ENCODE peak calls at places on chromosomes 4 and X, in nine cellular contexts. T, K, I, V, J, U, Z, P and Q are unnamed samples.

GRCh38 chr4:148557793-148558192 is 115.6 kb upstream of the NR3C2 start:
- DNase-seq in T (no peak), J (no peak), U (no peak), P (no peak), Z (no peak), V (no peak), K (no peak), I (no peak), Q (peak)

GRCh38 chr4:16443504-16444088 is 217.3 kb upstream of the TAPT1 start:
- DNase-seq in P (no peak), T (peak), U (no peak), K (no peak), J (no peak), I (peak), Z (peak), V (no peak), Q (no peak)

GRCh38 chr4:47913858-47914218 is 545 bp downstream of the NFXL1 start:
- DNase-seq in P (no peak), K (peak), Z (peak), T (no peak), V (peak), J (peak), I (no peak), U (peak), Q (peak)

GRCh38 chrX:40313269-40313668 is 215.5 kb upstream of the BCOR start:
- DNase-seq in U (no peak), I (no peak), K (no peak), J (no peak), P (no peak), V (no peak), T (no peak), Z (no peak), Q (no peak)

GRCh38 chr4:115171220-115171619 is 57.8 kb upstream of the NDST4 start:
- DNase-seq in V (no peak), P (no peak), U (no peak), J (no peak), Z (no peak), I (no peak), T (no peak), K (no peak), Q (no peak)

GRCh38 chrX:64394874-64395567 is at the start of gene MTMR8:
- DNase-seq in U (peak), K (peak), J (peak), I (peak), T (peak), V (peak), Z (peak), P (peak), Q (peak)

GRCh38 chr4:153494562-153494961 is 28.4 kb downstream of the TMEM131L start:
- DNase-seq in Z (no peak), P (no peak), U (no peak), J (no peak), V (no peak), I (no peak), T (no peak), K (no peak), Q (no peak)

GRCh38 chrX:68079961-68080360 is 353.3 kb downstream of the OPHN1 start:
- DNase-seq in K (no peak), P (no peak), T (no peak), V (no peak), Z (no peak), I (no peak), U (no peak), J (no peak), Q (no peak)

GRCh38 chr4:33161202-33161601 is 2441.0 kb downstream of the PCDH7 start:
- DNase-seq in J (no peak), T (no peak), V (no peak), U (no peak), K (no peak), I (no peak), P (no peak), Z (no peak), Q (no peak)

GRCh38 chr4:152485726-152486276 is 50.1 kb downstream of the FBXW7 start:
- DNase-seq in K (no peak), P (no peak), Z (peak), I (no peak), U (no peak), J (no peak), T (peak), V (no peak), Q (no peak)

GRCh38 chrX:118724775-118725174 is 2.6 kb upstream of the IL13RA1 start:
- DNase-seq in T (peak), Z (peak), K (no peak), J (no peak), V (no peak), I (no peak), U (no peak), P (peak), Q (no peak)

GRCh38 chr4:5720157-5720850 is 9.3 kb downstream of the EVC start:
- DNase-seq in K (no peak), T (no peak), P (no peak), U (no peak), I (no peak), Z (no peak), J (no peak), V (no peak), Q (no peak)

GRCh38 chr4:76781698-76782595 is 116.0 kb downstream of the SOWAHB start:
- DNase-seq in V (no peak), I (no peak), P (peak), Z (peak), K (no peak), U (no peak), J (no peak), T (peak), Q (no peak)

GRCh38 chr4:114481856-114482255 is 116.8 kb upstream of the UGT8 start:
- DNase-seq in U (no peak), Z (no peak), V (no peak), I (no peak), P (no peak), T (no peak), J (no peak), K (no peak), Q (no peak)

GRCh38 chr4:119118397-119118796 is 17.2 kb upstream of the MYOZ2 start:
- DNase-seq in Z (no peak), U (no peak), T (no peak), P (no peak), J (no peak), I (peak), K (no peak), V (no peak), Q (no peak)

GRCh38 chr4:156516698-156517097 is 454.9 kb downstream of the PDGFC start:
- DNase-seq in I (no peak), P (no peak), K (no peak), J (no peak), V (no peak), U (no peak), T (no peak), Z (no peak), Q (no peak)

GRCh38 chr4:38785041-38785790 is 2.4 kb upstream of the TLR10 start:
- DNase-seq in J (no peak), P (no peak), K (no peak), U (no peak), T (no peak), I (no peak), V (no peak), Z (no peak), Q (no peak)

DNA sequence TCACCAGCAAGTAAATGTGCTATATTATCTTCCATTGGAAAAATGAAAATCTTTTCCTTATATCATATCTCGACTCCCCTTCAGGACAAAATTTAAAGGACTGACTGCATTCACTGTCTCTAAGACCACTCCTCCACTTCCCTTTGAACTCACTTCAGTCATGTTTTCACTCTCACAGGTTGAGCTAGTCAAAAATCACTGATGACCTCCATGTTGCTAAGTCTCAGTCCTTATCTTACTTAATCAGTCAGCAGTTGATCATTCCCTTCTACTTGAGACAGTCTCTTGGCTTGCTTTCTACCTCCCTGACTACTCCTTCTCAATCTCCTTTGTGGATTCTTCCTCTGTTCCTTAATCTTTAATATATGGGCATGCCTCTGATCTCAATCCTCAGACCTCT is 117.0 kb upstream of the LSM6 start:
- DNase-seq in U (no peak), J (no peak), P (no peak), V (no peak), K (no peak), T (no peak), Z (no peak), I (no peak), Q (no peak)
- H3K4me3 ChIP-seq in U (no peak), J (no peak), P (no peak), V (no peak), K (no peak), T (no peak), Z (no peak), I (no peak), Q (no peak)

GRCh38 chrX:130163350-130163851 is 2.2 kb downstream of the AIFM1 start:
- DNase-seq in T (no peak), U (no peak), Z (no peak), J (no peak), P (no peak), V (no peak), K (no peak), I (no peak), Q (no peak)
- H3K27ac ChIP-seq in T (no peak), U (no peak), Z (no peak), J (no peak), P (no peak), V (no peak), K (no peak), I (no peak), Q (no peak)

DNA sequence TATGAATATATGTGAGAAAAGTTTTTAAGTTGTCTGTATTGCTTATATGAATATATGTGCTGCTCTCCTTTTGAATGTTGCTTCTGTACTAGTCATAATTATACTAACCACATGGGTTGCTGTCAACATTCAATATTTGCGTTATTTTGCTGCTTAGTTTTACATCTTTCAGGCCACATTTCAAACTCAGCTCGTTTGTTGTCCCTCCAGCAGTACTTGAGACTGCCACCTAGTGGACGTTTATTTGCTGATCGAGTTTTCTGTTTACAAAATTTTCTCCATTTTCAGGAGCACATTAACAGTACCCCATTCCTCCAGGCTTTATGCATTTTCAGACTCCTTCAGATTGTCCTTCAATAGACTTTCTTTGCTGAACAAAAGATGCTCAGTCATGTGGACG is 75.8 kb downstream of the NUDT11 start:
- DNase-seq in K (no peak), P (no peak), J (no peak), V (no peak), U (no peak), I (peak), Z (peak), T (peak), Q (peak)
- TF ChIP-seq CTCF in K (peak), P (peak), J (peak), V (peak), U (peak), I (peak), Z (peak), T (peak), Q (peak)

GRCh38 chrX:8730812-8731578 is 942 bp downstream of the ANOS1 start:
- DNase-seq in J (no peak), Z (no peak), K (no peak), T (no peak), U (no peak), P (no peak), I (no peak), V (no peak), Q (no peak)
- H3K4me3 ChIP-seq in J (peak), Z (no peak), K (no peak), T (peak), U (no peak), P (no peak), I (peak), V (peak), Q (peak)

GRCh38 chr4:147285751-147286150 is 195.1 kb upstream of the EDNRA start:
- DNase-seq in P (no peak), T (no peak), J (no peak), U (no peak), V (no peak), I (no peak), Z (no peak), K (no peak), Q (no peak)
- H3K27ac ChIP-seq in P (no peak), T (no peak), J (no peak), U (no peak), V (no peak), I (no peak), Z (no peak), K (no peak), Q (no peak)

GRCh38 chr4:26061248-26061986 is 147.4 kb downstream of the SMIM20 start:
- DNase-seq in I (no peak), T (peak), P (peak), U (no peak), J (no peak), Z (peak), K (no peak), V (no peak), Q (peak)
- TF ChIP-seq CTCF in I (peak), T (peak), P (peak), U (no peak), J (peak), Z (peak), K (peak), V (peak), Q (peak)

DNA sequence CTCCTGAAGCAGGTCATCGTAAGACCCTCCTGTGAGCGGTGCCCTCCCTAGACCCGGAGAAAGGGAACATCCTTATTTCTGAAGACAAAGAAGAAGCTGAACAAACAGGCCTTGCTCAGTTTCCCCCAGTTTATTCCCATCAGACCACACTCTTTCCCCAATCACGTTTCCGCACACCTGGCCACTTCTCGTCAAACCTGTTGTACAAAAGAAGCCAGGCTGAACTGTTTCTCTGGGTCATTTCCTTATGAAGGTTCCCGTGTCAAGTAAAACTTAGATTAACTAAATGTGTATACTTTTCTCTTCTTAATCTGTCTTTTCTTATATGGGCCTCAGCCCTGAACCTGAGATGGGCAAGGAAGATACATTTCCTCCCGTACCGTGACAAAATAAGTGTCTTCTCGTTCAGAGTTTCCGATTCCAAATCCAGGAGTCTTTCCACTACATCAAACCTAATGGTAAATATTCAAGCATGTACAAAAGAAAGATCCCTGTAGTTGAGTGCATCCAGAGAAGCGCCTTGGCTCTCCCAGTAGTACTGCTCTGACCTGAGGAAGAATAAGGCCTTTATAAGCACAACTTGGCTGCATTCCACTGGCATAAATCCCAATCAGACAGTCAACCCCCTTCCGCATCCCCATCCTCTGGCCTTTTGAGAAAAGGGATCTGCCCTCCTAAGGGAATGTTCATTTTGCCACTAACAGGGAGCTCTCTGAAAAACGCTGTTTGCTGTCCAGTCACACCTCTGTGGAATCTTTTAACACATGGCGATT is 111.7 kb upstream of the ENPP6 start:
- DNase-seq in K (peak), J (no peak), T (no peak), U (no peak), Z (no peak), V (no peak), P (no peak), I (no peak), Q (no peak)
- H3K4me3 ChIP-seq in K (no peak), J (no peak), T (no peak), U (no peak), Z (no peak), V (no peak), P (no peak), I (no peak), Q (no peak)

GRCh38 chr4:6730603-6731300 is 14.8 kb downstream of the BLOC1S4 start:
- DNase-seq in K (no peak), J (no peak), I (no peak), V (no peak), P (no peak), U (no peak), T (no peak), Z (peak), Q (peak)

GRCh38 chr4:6724461-6725111 is 8.6 kb downstream of the BLOC1S4 start:
- DNase-seq in I (no peak), T (peak), K (no peak), Z (no peak), J (no peak), U (no peak), P (no peak), V (no peak), Q (no peak)

GRCh38 chr4:6727081-6727942 is 11.3 kb downstream of the BLOC1S4 start:
- DNase-seq in K (no peak), U (no peak), V (no peak), P (no peak), J (no peak), I (no peak), T (peak), Z (no peak), Q (no peak)

GRCh38 chr4:6728320-6729029 is 12.5 kb downstream of the BLOC1S4 start:
- DNase-seq in K (no peak), T (no peak), J (no peak), P (no peak), U (no peak), Z (no peak), I (no peak), V (no peak), Q (no peak)

GRCh38 chr4:6727943-6728250 is 11.9 kb downstream of the BLOC1S4 start:
- DNase-seq in T (no peak), J (no peak), Z (no peak), V (no peak), U (no peak), I (no peak), K (no peak), P (no peak), Q (no peak)
- H3K27ac ChIP-seq in T (no peak), J (no peak), Z (no peak), V (no peak), U (no peak), I (no peak), K (no peak), P (no peak), Q (no peak)

DNA sequence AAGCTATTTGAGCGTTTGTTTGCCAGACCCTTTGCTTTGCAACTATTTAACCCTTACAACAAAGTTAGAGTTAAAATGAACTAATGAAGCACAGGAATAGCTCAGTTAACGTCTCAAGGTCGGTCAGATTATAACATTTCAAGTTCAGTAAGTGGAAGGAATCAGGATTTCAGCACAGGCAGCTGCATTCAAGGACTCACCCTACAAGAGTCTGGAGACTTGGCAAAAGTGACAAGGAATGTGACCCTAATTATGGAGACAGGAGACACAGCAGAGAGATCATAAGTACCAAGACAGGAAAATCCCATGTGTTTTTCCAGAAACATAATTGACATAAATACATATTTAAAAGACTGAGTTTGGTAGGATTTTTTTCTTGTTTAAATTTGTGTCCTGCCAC is 1481.7 kb downstream of the TECRL start:
- DNase-seq in J (no peak), I (no peak), Z (no peak), P (no peak), K (no peak), V (no peak), U (no peak), T (no peak), Q (no peak)
- TF ChIP-seq CTCF in J (no peak), I (no peak), Z (no peak), P (no peak), K (no peak), V (no peak), U (no peak), T (no peak), Q (no peak)

GRCh38 chr4:84493092-84493850 is 5.8 kb downstream of the NKX6-1 start:
- DNase-seq in K (peak), J (no peak), V (no peak), U (no peak), P (no peak), I (no peak), Z (peak), T (no peak), Q (peak)
- H3K4me3 ChIP-seq in K (no peak), J (peak), V (no peak), U (no peak), P (no peak), I (no peak), Z (no peak), T (peak), Q (peak)